ENCODE peak calls at places on chromosomes 12 and 14, in seven cellular contexts. G is tibial artery; P is endothelial cell of umbilical vein; S is CD8-positive, alpha-beta T cell; W is upper lobe of right lung; H is effector memory CD4-positive, alpha-beta T cell; J is naive thymus-derived CD4-positive, alpha-beta T cell. N is an unnamed sample.
A peak's percentile ranks its signal among the peaks of the same experiment; 100 is the strongest.

GRCh38 chr14:55739967-55740707 is 160.1 kb downstream of the KTN1 start:
- DNase-seq in G (peak; percentile 64), P (no peak), S (no peak), W (no peak), H (no peak), J (no peak), N (no peak)

GRCh38 chr14:105195533-105196227 is 14.6 kb upstream of the NUDT14 start:
- DNase-seq in G (no peak), P (peak; percentile 57), S (peak; percentile 43), W (no peak), H (no peak), J (no peak), N (no peak)

GRCh38 chr12:113797535-113797868 is 168.6 kb downstream of the RBM19 start:
- DNase-seq in G (no peak), P (no peak), S (no peak), W (no peak), H (no peak), J (no peak), N (no peak)

GRCh38 chr14:87869619-87870583 is 123.1 kb downstream of the GALC start:
- DNase-seq in G (no peak), P (no peak), S (no peak), W (no peak), H (no peak), J (no peak), N (no peak)

GRCh38 chr14:72401632-72402428 is 469.6 kb downstream of the RGS6 start:
- DNase-seq in G (no peak), P (no peak), S (peak; percentile 23), W (no peak), H (peak; percentile 10), J (peak; percentile 36), N (no peak)

GRCh38 chr12:57027011-57027804 is 10.9 kb upstream of the TAC3 start:
- DNase-seq in G (no peak), P (no peak), S (no peak), W (no peak), H (no peak), J (no peak), N (no peak)

GRCh38 chr12:96814200-96814599 is 92.9 kb upstream of the NEDD1 start:
- DNase-seq in G (no peak), P (no peak), S (no peak), W (no peak), H (no peak), J (no peak), N (no peak)

GRCh38 chr12:54603173-54603814 is 14.8 kb upstream of the PPP1R1A start:
- DNase-seq in G (peak; percentile 53), P (peak; percentile 67), S (peak; percentile 66), W (no peak), H (peak; percentile 38), J (peak; percentile 55), N (peak; percentile 64)

GRCh38 chr14:75333523-75334190 is 55.0 kb downstream of the FOS start:
- DNase-seq in G (no peak), P (no peak), S (peak; percentile 30), W (peak; percentile 64), H (no peak), J (peak; percentile 27), N (no peak)

GRCh38 chr12:62832528-62832927 is 102.4 kb downstream of the PPM1H start:
- DNase-seq in G (no peak), P (no peak), S (no peak), W (no peak), H (no peak), J (no peak), N (no peak)

GRCh38 chr12:91316825-91317224 is 134.2 kb upstream of the DCN start:
- DNase-seq in G (no peak), P (no peak), S (no peak), W (no peak), H (no peak), J (no peak), N (no peak)

GRCh38 chr14:29558516-29558915 is 369.1 kb downstream of the PRKD1 start:
- DNase-seq in G (no peak), P (no peak), S (no peak), W (no peak), H (no peak), J (no peak), N (no peak)

GRCh38 chr12:81683881-81684280 is 75.3 kb downstream of the PPFIA2 start:
- DNase-seq in G (no peak), P (no peak), S (no peak), W (no peak), H (no peak), J (no peak), N (no peak)

GRCh38 chr12:125203145-125203765 is 138.0 kb downstream of the AACS start:
- DNase-seq in G (no peak), P (peak; percentile 8), S (no peak), W (no peak), H (no peak), J (no peak), N (no peak)

DNA sequence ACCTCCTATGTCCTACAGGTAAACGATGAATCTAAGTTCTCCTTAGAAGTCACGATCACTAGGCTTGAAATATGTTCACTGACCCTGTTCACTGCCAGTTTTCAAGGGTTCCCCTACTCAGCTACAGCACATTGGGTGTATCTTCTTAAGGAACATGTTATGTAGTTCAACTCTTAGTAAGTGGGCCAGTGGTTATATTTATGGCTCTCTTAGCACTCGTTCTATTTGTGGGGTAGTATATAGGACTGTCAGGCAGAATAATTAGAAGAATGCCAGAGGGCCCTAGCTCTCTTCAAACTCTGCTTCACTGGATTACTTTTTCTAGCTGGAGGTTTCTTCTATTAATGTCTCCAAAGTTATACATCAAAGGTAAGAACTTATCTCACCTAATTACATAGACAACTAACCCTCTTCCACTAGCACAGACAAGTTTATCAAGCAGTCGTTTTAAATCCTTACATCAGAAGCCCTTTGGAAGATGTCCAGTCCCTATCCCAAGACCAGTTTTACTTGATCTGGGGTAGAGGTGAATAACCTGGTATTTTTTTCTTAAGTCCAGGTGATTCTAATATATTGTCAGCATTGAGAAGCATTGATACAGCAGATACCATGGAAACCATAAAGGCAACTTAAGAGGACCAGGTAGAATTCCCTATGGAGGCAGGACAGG is 39.6 kb downstream of the ZFYVE26 start:
- DNase-seq in G (no peak), P (no peak), S (no peak), W (no peak), H (no peak), J (no peak), N (no peak)
- H3K4me1 ChIP-seq in G (no peaks in the 10 kb centered on the region), P (no peaks in the 10 kb centered on the region), S (no peaks in the 10 kb centered on the region), W (no peaks in the 10 kb centered on the region), H (no peaks in the 10 kb centered on the region), J (no peaks in the 10 kb centered on the region), N (no peaks in the 10 kb centered on the region)

GRCh38 chr12:47900480-47901129 is 4.2 kb downstream of the VDR start:
- DNase-seq in G (no peak), P (no peak), S (peak; percentile 26), W (peak; percentile 76), H (no peak), J (no peak), N (no peak)

GRCh38 chr12:47900101-47900479 is 4.7 kb downstream of the VDR start:
- DNase-seq in G (no peak), P (no peak), S (no peak), W (no peak), H (no peak), J (no peak), N (no peak)

GRCh38 chr12:47902131-47902639 is 2.6 kb downstream of the VDR start:
- DNase-seq in G (no peak), P (no peak), S (no peak), W (no peak), H (no peak), J (no peak), N (no peak)

GRCh38 chr12:47903151-47903611 is 1.6 kb downstream of the VDR start:
- DNase-seq in G (peak; percentile 34), P (no peak), S (no peak), W (no peak), H (no peak), J (no peak), N (no peak)

GRCh38 chr12:47901285-47902093 is 3.3 kb downstream of the VDR start:
- DNase-seq in G (no peak), P (no peak), S (no peak), W (no peak), H (no peak), J (no peak), N (no peak)
- H3K4me1 ChIP-seq in G (peaks cover 27% of the 10 kb centered on the region), P (peaks cover 27% of the 10 kb centered on the region), S (peaks cover 45% of the 10 kb centered on the region), W (peaks cover 45% of the 10 kb centered on the region), H (peaks cover 50% of the 10 kb centered on the region), J (peaks cover 28% of the 10 kb centered on the region), N (peaks cover 11% of the 10 kb centered on the region)

GRCh38 chr14:69770559-69770958 is 3.6 kb downstream of the SRSF5 start:
- DNase-seq in G (no peak), P (no peak), S (no peak), W (no peak), H (no peak), J (no peak), N (no peak)
- H3K4me1 ChIP-seq in G (peaks cover 66% of the 10 kb centered on the region), P (peaks cover 26% of the 10 kb centered on the region), S (peaks cover 58% of the 10 kb centered on the region), W (peaks cover 44% of the 10 kb centered on the region), H (peaks cover 18% of the 10 kb centered on the region), J (peaks cover 35% of the 10 kb centered on the region), N (peaks cover 13% of the 10 kb centered on the region)

GRCh38 chr14:61178226-61179060 is 102.7 kb downstream of the TMEM30B start:
- DNase-seq in G (peak; percentile 36), P (peak; percentile 95), S (no peak), W (no peak), H (no peak), J (no peak), N (no peak)

GRCh38 chr14:61177279-61178225 is 103.6 kb downstream of the TMEM30B start:
- DNase-seq in G (no peak), P (no peak), S (no peak), W (no peak), H (no peak), J (no peak), N (no peak)

GRCh38 chr14:61179776-61180398 is 101.3 kb downstream of the TMEM30B start:
- DNase-seq in G (no peak), P (peak; percentile 4), S (no peak), W (no peak), H (no peak), J (no peak), N (no peak)

GRCh38 chr14:61176686-61177085 is 104.5 kb downstream of the TMEM30B start:
- DNase-seq in G (no peak), P (no peak), S (no peak), W (no peak), H (no peak), J (no peak), N (no peak)

GRCh38 chr14:61179061-61179675 is 102.0 kb downstream of the TMEM30B start:
- DNase-seq in G (no peak), P (no peak), S (no peak), W (no peak), H (no peak), J (no peak), N (no peak)
- H3K4me1 ChIP-seq in G (peaks cover 39% of the 10 kb centered on the region), P (peaks cover 43% of the 10 kb centered on the region), S (no peaks in the 10 kb centered on the region), W (no peaks in the 10 kb centered on the region), H (no peaks in the 10 kb centered on the region), J (no peaks in the 10 kb centered on the region), N (no peaks in the 10 kb centered on the region)

N was measured in ovary.